ENCODE peak calls at places on chromosomes 16 and 17, in ten cellular contexts. A is OCI-LY7; I is heart left ventricle; Y is breast epithelium; W is stomach; Z is A549; M is effector memory CD4-positive, alpha-beta T cell; X is lung; H is lower lobe of right lung; P is mammary epithelial cell. E is an unnamed sample. For H3K4me1, the result is how much of the 10 kb centered on the place peaks cover.

GRCh38 chr17:2860045-2860444 is 63.8 kb downstream of the RAP1GAP2 start:
- DNase-seq in A (no peak), I (no peak), Y (no peak), W (no peak), Z (no peak), M (no peak), X (no peak), H (no peak), P (no peak), E (no peak)

GRCh38 chr17:38451030-38451839 is 23.0 kb downstream of the ARHGAP23 start:
- DNase-seq in A (no peak), I (peak), Y (no peak), W (no peak), Z (peak), M (no peak), X (no peak), H (peak), P (no peak), E (no peak)

GRCh38 chr17:3802461-3803307 is 1.7 kb upstream of the ITGAE start:
- DNase-seq in A (no peak), I (no peak), Y (no peak), W (no peak), Z (no peak), M (no peak), X (no peak), H (no peak), P (peak), E (no peak)

GRCh38 chr17:77898521-77899434 is 59.7 kb upstream of the TNRC6C start:
- DNase-seq in A (no peak), I (no peak), Y (no peak), W (no peak), Z (no peak), M (no peak), X (no peak), H (no peak), P (no peak), E (peak)

GRCh38 chr16:19853132-19853972 is 31.3 kb downstream of the GPRC5B start:
- DNase-seq in A (no peak), I (no peak), Y (no peak), W (no peak), Z (no peak), M (no peak), X (no peak), H (no peak), P (no peak), E (no peak)

GRCh38 chr17:60601443-60602384 is 1.7 kb downstream of the PPM1D start:
- DNase-seq in A (peak), I (peak), Y (no peak), W (peak), Z (peak), M (peak), X (peak), H (no peak), P (peak), E (no peak)

GRCh38 chr17:44584498-44584897 is 27.2 kb downstream of the FZD2 start:
- DNase-seq in A (no peak), I (no peak), Y (no peak), W (no peak), Z (no peak), M (no peak), X (no peak), H (no peak), P (no peak), E (no peak)

GRCh38 chr16:85653226-85653917 is 35.4 kb downstream of the GINS2 start:
- DNase-seq in A (no peak), I (no peak), Y (no peak), W (no peak), Z (no peak), M (no peak), X (no peak), H (no peak), P (no peak), E (no peak)

GRCh38 chr17:64480951-64481350 is 15.9 kb downstream of the POLG2 start:
- DNase-seq in A (no peak), I (no peak), Y (no peak), W (no peak), Z (no peak), M (no peak), X (no peak), H (no peak), P (no peak), E (no peak)

GRCh38 chr17:76480676-76481075 is 13.3 kb downstream of the AANAT start:
- DNase-seq in A (peak), I (no peak), Y (no peak), W (no peak), Z (no peak), M (no peak), X (no peak), H (no peak), P (no peak), E (no peak)

GRCh38 chr17:32102697-32103096 is 39.6 kb upstream of the RHOT1 start:
- DNase-seq in A (no peak), I (no peak), Y (no peak), W (no peak), Z (no peak), M (no peak), X (no peak), H (no peak), P (no peak), E (no peak)

GRCh38 chr17:14361945-14362508 is 61.1 kb downstream of the HS3ST3B1 start:
- DNase-seq in A (no peak), I (no peak), Y (no peak), W (no peak), Z (peak), M (no peak), X (no peak), H (no peak), P (no peak), E (no peak)

GRCh38 chr17:46771601-46772012 is 46.9 kb downstream of the WNT3 start:
- DNase-seq in A (peak), I (no peak), Y (no peak), W (peak), Z (peak), M (peak), X (no peak), H (peak), P (no peak), E (no peak)

GRCh38 chr17:9982159-9982558 is 77.1 kb upstream of the RCVRN start:
- DNase-seq in A (no peak), I (no peak), Y (peak), W (no peak), Z (peak), M (no peak), X (no peak), H (no peak), P (no peak), E (no peak)

GRCh38 chr17:60323754-60324153 is 68.2 kb downstream of the USP32 start:
- DNase-seq in A (no peak), I (no peak), Y (no peak), W (no peak), Z (no peak), M (no peak), X (no peak), H (no peak), P (no peak), E (no peak)

GRCh38 chr17:77503293-77503655 is 362.5 kb downstream of the SEC14L1 start:
- DNase-seq in A (no peak), I (no peak), Y (no peak), W (no peak), Z (no peak), M (no peak), X (no peak), H (no peak), P (no peak), E (peak)

GRCh38 chr17:59506907-59507726 is 58.3 kb upstream of the DHX40 start:
- DNase-seq in A (no peak), I (no peak), Y (no peak), W (no peak), Z (no peak), M (no peak), X (no peak), H (no peak), P (no peak), E (peak)

GRCh38 chr16:87321336-87322107 is 4.3 kb upstream of the C16orf95 start:
- DNase-seq in A (no peak), I (no peak), Y (no peak), W (no peak), Z (no peak), M (no peak), X (no peak), H (no peak), P (no peak), E (no peak)

GRCh38 chr16:55643161-55643970 is 12.4 kb upstream of the SLC6A2 start:
- DNase-seq in A (no peak), I (no peak), Y (no peak), W (peak), Z (peak), M (no peak), X (no peak), H (peak), P (no peak), E (no peak)

GRCh38 chr17:76492250-76492988 is 8.8 kb downstream of the RHBDF2 start:
- DNase-seq in A (peak), I (no peak), Y (no peak), W (no peak), Z (no peak), M (no peak), X (no peak), H (peak), P (no peak), E (no peak)

GRCh38 chr16:84690088-84690819 is 9.5 kb upstream of the USP10 start:
- DNase-seq in A (no peak), I (no peak), Y (no peak), W (no peak), Z (no peak), M (no peak), X (no peak), H (no peak), P (no peak), E (no peak)

GRCh38 chr17:67931227-67931626 is 65.0 kb downstream of the C17orf58 start:
- DNase-seq in A (no peak), I (no peak), Y (no peak), W (no peak), Z (no peak), M (no peak), X (no peak), H (no peak), P (no peak), E (no peak)

GRCh38 chr16:11208916-11209665 is 46.9 kb downstream of the SOCS1 start:
- DNase-seq in A (no peak), I (no peak), Y (no peak), W (no peak), Z (no peak), M (no peak), X (no peak), H (peak), P (peak), E (no peak)

GRCh38 chr16:49492090-49492801 is 118.6 kb downstream of the C16orf78 start:
- DNase-seq in A (peak), I (peak), Y (no peak), W (peak), Z (peak), M (peak), X (no peak), H (peak), P (no peak), E (peak)

GRCh38 chr17:10737168-10737622 is 7.4 kb upstream of the TMEM220 start:
- DNase-seq in A (no peak), I (peak), Y (peak), W (peak), Z (peak), M (no peak), X (peak), H (peak), P (peak), E (no peak)

GRCh38 chr16:2692948-2693651 is 10.8 kb downstream of the KCTD5 start:
- DNase-seq in A (no peak), I (no peak), Y (no peak), W (peak), Z (no peak), M (no peak), X (no peak), H (no peak), P (no peak), E (no peak)

GRCh38 chr16:4315185-4316102 is at the start of gene GLIS2:
- DNase-seq in A (peak), I (peak), Y (no peak), W (peak), Z (peak), M (peak), X (peak), H (peak), P (peak), E (peak)

GRCh38 chr17:57288753-57289121 is 32.4 kb downstream of the MSI2 start:
- DNase-seq in A (no peak), I (no peak), Y (no peak), W (no peak), Z (no peak), M (no peak), X (no peak), H (no peak), P (no peak), E (no peak)

GRCh38 chr17:33667671-33668070 is 374.6 kb upstream of the ASIC2 start:
- DNase-seq in A (no peak), I (peak), Y (no peak), W (no peak), Z (no peak), M (no peak), X (no peak), H (no peak), P (no peak), E (no peak)

GRCh38 chr17:56074366-56074765 is 78.9 kb upstream of the ANKFN1 start:
- DNase-seq in A (no peak), I (no peak), Y (no peak), W (no peak), Z (no peak), M (no peak), X (no peak), H (no peak), P (no peak), E (no peak)

GRCh38 chr17:29653995-29654714 is 31.4 kb upstream of the CORO6 start:
- DNase-seq in A (no peak), I (no peak), Y (no peak), W (no peak), Z (no peak), M (no peak), X (no peak), H (no peak), P (no peak), E (no peak)

GRCh38 chr17:29648005-29648404 is 25.3 kb upstream of the CORO6 start:
- DNase-seq in A (no peak), I (no peak), Y (no peak), W (no peak), Z (no peak), M (no peak), X (no peak), H (no peak), P (no peak), E (no peak)

GRCh38 chr17:29650407-29650806 is 27.7 kb upstream of the CORO6 start:
- DNase-seq in A (no peak), I (no peak), Y (no peak), W (no peak), Z (no peak), M (no peak), X (no peak), H (no peak), P (no peak), E (no peak)

GRCh38 chr17:29645516-29646051 is 22.9 kb upstream of the CORO6 start:
- DNase-seq in A (no peak), I (peak), Y (no peak), W (peak), Z (no peak), M (no peak), X (peak), H (peak), P (peak), E (peak)

GRCh38 chr17:29649359-29649758 is 26.6 kb upstream of the CORO6 start:
- DNase-seq in A (no peak), I (no peak), Y (no peak), W (no peak), Z (no peak), M (no peak), X (no peak), H (no peak), P (no peak), E (no peak)
- H3K27ac ChIP-seq in A (no peak), I (no peak), Y (no peak), W (no peak), Z (no peak), M (no peak), X (no peak), H (no peak), P (no peak), E (no peak)

GRCh38 chr16:58417035-58417434 is 24.8 kb downstream of the GINS3 start:
- DNase-seq in A (no peak), I (no peak), Y (no peak), W (no peak), Z (no peak), M (no peak), X (no peak), H (no peak), P (no peak), E (no peak)
- H3K4me1 ChIP-seq in A (half or more), I (under half), Y (under half), W (under half), Z (under half), M (under half), X (under half), H (under half), P (under half), E (under half)

GRCh38 chr16:35687781-35688180 is 2228.4 kb downstream of the TP53TG3F start:
- DNase-seq in A (no peak), I (no peak), Y (no peak), W (no peak), Z (no peak), M (no peak), X (no peak), H (no peak), P (no peak), E (no peak)

GRCh38 chr16:35689764-35690163 is 2230.4 kb downstream of the TP53TG3F start:
- DNase-seq in A (no peak), I (no peak), Y (no peak), W (no peak), Z (no peak), M (no peak), X (no peak), H (no peak), P (no peak), E (peak)

GRCh38 chr16:35691057-35691456 is 2231.6 kb downstream of the TP53TG3F start:
- DNase-seq in A (no peak), I (no peak), Y (no peak), W (no peak), Z (no peak), M (no peak), X (no peak), H (no peak), P (no peak), E (peak)

GRCh38 chr16:35692824-35693223 is 2233.4 kb downstream of the TP53TG3F start:
- DNase-seq in A (no peak), I (no peak), Y (no peak), W (no peak), Z (no peak), M (no peak), X (no peak), H (no peak), P (no peak), E (no peak)

GRCh38 chr16:35690413-35690812 is 2231.0 kb downstream of the TP53TG3F start:
- DNase-seq in A (no peak), I (no peak), Y (no peak), W (no peak), Z (no peak), M (no peak), X (no peak), H (no peak), P (no peak), E (no peak)
- H3K4me3 ChIP-seq in A (no peak), I (no peak), Y (no peak), W (no peak), Z (no peak), M (no peak), X (no peak), H (no peak), P (no peak), E (no peak)

GRCh38 chr17:7589204-7589868 is 558 bp downstream of the SOX15 start:
- DNase-seq in A (peak), I (peak), Y (peak), W (peak), Z (peak), M (peak), X (peak), H (peak), P (peak), E (peak)

GRCh38 chr17:7588553-7589203 is 1.2 kb downstream of the SOX15 start:
- DNase-seq in A (no peak), I (no peak), Y (no peak), W (no peak), Z (no peak), M (no peak), X (no peak), H (no peak), P (peak), E (no peak)

GRCh38 chr17:7587831-7588230 is 2.1 kb downstream of the SOX15 start:
- DNase-seq in A (no peak), I (no peak), Y (no peak), W (no peak), Z (no peak), M (no peak), X (no peak), H (no peak), P (peak), E (no peak)

GRCh38 chr17:7586673-7587419 is 3.0 kb downstream of the SOX15 start:
- DNase-seq in A (peak), I (no peak), Y (no peak), W (peak), Z (peak), M (no peak), X (no peak), H (no peak), P (no peak), E (no peak)

DNA sequence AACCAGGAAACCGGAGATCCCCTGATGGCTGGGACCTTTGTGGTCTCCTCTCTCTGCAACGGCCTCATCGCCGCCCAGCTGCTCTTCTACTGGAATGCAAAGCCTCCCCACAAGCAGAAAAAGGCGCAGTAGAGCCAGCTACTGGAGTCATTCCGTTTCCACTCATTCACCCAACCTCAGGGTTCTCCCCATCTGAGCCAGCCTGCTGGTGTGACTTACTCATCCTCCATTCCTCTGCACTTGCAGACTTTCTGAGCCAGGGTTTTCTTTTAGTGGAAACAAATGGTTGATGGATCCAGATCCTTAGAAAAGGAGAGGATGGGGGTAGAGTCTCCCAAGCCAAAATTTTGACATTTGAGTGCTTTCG is 2.5 kb downstream of the SOX15 start:
- DNase-seq in A (no peak), I (no peak), Y (no peak), W (no peak), Z (no peak), M (no peak), X (no peak), H (no peak), P (peak), E (peak)
- H3K27ac ChIP-seq in A (no peak), I (no peak), Y (peak), W (peak), Z (no peak), M (no peak), X (peak), H (no peak), P (peak), E (no peak)

DNA sequence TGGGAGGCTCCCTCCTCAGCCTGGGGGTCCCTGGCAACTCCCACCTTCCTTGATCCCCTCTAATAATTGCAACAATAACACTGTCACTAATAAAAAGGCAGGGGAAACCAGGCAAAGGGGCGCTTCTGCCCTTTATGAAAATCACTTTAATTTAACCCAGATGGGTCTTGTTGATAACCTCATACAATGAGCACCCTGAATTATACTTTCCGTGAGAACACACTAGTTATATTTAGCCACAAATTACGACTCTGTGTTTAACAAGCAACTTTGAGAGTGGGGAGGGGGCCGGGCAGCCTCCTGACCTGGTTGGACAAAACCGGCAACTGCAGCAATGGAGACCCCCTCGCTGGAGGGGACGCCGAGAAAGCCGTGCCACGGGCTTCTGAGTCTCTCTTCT is 5.7 kb upstream of the BAHCC1 start:
- DNase-seq in A (no peak), I (no peak), Y (no peak), W (no peak), Z (no peak), M (no peak), X (no peak), H (no peak), P (no peak), E (no peak)
- H3K4me1 ChIP-seq in A (under half), I (under half), Y (under half), W (half or more), Z (under half), M (under half), X (under half), H (half or more), P (under half), E (half or more)

DNA sequence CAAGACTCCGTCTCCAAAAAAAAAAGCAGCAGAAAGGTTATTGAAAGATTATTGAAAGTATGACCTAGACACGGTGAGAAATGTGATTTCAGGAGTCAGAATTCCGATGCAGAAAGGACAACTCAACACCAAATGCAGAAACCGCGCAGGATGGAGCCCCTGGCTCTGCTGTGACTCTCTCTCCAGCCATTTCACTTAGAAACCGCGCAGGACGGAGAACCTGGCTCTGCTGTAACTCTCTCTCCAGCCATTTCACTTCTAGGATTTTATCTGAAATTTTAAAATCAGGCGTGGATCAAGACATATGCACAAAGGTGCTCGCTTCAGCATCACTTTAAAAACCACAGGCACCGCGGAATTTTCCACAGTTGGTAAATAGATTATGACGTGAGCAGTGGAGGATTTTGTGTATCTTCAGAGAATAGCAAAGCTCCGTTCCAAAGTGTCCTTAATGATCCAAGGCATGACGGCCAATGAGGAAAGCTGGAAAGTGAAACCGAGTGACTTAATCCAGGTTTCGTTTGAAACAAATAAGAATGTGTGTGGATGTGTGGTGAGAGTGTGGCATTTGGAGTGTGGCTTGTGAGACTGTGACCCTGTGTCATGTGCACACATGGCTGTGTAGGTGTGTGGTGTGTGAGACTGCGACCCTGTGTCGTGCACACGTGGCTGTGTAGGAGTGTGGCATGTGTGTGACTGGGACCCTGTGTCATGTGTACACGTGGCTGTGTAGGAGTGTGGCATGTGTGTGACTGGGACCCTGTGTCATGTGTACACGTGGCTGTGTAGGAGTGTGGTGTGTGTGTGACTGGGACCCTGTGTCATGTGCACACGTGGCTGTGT is 9.5 kb downstream of the UTS2R start:
- DNase-seq in A (no peak), I (no peak), Y (no peak), W (no peak), Z (no peak), M (no peak), X (no peak), H (peak), P (peak), E (no peak)
- H3K4me3 ChIP-seq in A (no peak), I (no peak), Y (peak), W (no peak), Z (no peak), M (no peak), X (no peak), H (no peak), P (no peak), E (no peak)

E was measured in tibial artery.